ENCODE peak calls at places on chromosomes 12 and 14, in nine cellular contexts. C is ELR, F is AG20443, S is type B pancreatic cell, O is EL, K is fibroblast of pulmonary artery, Q is fibroblast of villous mesenchyme, M is skeletal muscle cell, W is SHP77. V is an unnamed sample.

GRCh38 chr14:104194716-104195115 is 56.3 kb downstream of the KIF26A start:
- DNase-seq in W (no peak), K (no peak), O (no peak), C (no peak), Q (no peak), F (no peak), M (no peak), S (no peak), V (no peak)

GRCh38 chr12:128823216-128823915 is 392 bp downstream of the SLC15A4 start:
- DNase-seq in F (no peak), S (no peak), Q (no peak), W (no peak), C (peak), K (no peak), O (no peak), M (no peak), V (peak)

GRCh38 chr14:104967414-104968152 is 10.6 kb downstream of the AHNAK2 start:
- DNase-seq in F (peak), Q (peak), S (no peak), O (peak), C (peak), K (peak), W (no peak), M (no peak), V (no peak)

GRCh38 chr12:116141110-116141832 is 136.2 kb downstream of the MED13L start:
- DNase-seq in M (no peak), C (peak), O (no peak), K (no peak), F (no peak), Q (no peak), W (no peak), S (no peak), V (peak)

GRCh38 chr12:106767954-106768501 is 6.5 kb upstream of the RIC8B start:
- DNase-seq in W (no peak), C (peak), F (no peak), O (peak), K (peak), S (no peak), M (no peak), Q (peak), V (peak)

GRCh38 chr12:123223241-123223668 is 9.7 kb downstream of the MPHOSPH9 start:
- DNase-seq in K (no peak), Q (no peak), F (no peak), W (no peak), S (no peak), M (no peak), O (no peak), C (no peak), V (no peak)

GRCh38 chr12:124506145-124506831 is 61.1 kb downstream of the NCOR2 start:
- DNase-seq in C (no peak), Q (peak), K (peak), W (peak), M (no peak), F (peak), S (no peak), O (peak), V (peak)

GRCh38 chr12:110699591-110700445 is 10.9 kb upstream of the HVCN1 start:
- DNase-seq in Q (no peak), F (no peak), M (no peak), C (no peak), O (no peak), K (no peak), W (peak), S (no peak), V (no peak)

GRCh38 chr14:104284107-104284592 is 145.8 kb downstream of the KIF26A start:
- DNase-seq in S (no peak), W (peak), K (no peak), O (no peak), C (no peak), F (no peak), M (no peak), Q (no peak), V (no peak)

GRCh38 chr12:68530299-68530698 is 80.4 kb upstream of the RAP1B start:
- DNase-seq in W (no peak), Q (no peak), C (no peak), K (no peak), S (no peak), M (no peak), O (no peak), F (no peak), V (no peak)

GRCh38 chr14:68762944-68763831 is 29.7 kb downstream of the ZFP36L1 start:
- DNase-seq in K (peak), M (peak), W (no peak), C (no peak), S (no peak), Q (peak), F (peak), O (peak), V (peak)

GRCh38 chr12:53717319-53717718 is 9.9 kb downstream of the CALCOCO1 start:
- DNase-seq in F (no peak), M (no peak), S (no peak), C (no peak), W (no peak), K (no peak), Q (no peak), O (no peak), V (no peak)

GRCh38 chr14:106268013-106268727 is 741.8 kb downstream of the TMEM121 start:
- DNase-seq in O (no peak), M (no peak), F (no peak), Q (no peak), W (peak), S (no peak), C (no peak), K (no peak), V (no peak)

GRCh38 chr14:35046751-35047536 is 872 bp downstream of the FAM177A1 start:
- DNase-seq in K (peak), S (no peak), F (no peak), O (no peak), Q (peak), W (peak), M (no peak), C (peak), V (no peak)

GRCh38 chr14:79011920-79012204 is 841.7 kb downstream of the NRXN3 start:
- DNase-seq in O (no peak), W (no peak), C (peak), Q (no peak), K (no peak), S (no peak), F (peak), M (no peak), V (no peak)

GRCh38 chr12:51593539-51593938 is 2.5 kb downstream of the SCN8A start:
- DNase-seq in F (peak), M (peak), C (peak), W (no peak), Q (peak), S (no peak), O (peak), K (peak), V (peak)

GRCh38 chr14:95597784-95598204 is 62.9 kb downstream of the GLRX5 start:
- DNase-seq in W (peak), O (peak), S (no peak), C (peak), F (peak), K (peak), Q (peak), M (peak), V (peak)

GRCh38 chr12:44379827-44380226 is 496.3 kb downstream of the NELL2 start:
- DNase-seq in S (no peak), W (no peak), F (no peak), C (no peak), K (no peak), O (no peak), M (no peak), Q (no peak), V (no peak)

GRCh38 chr14:50082784-50083466 is 33.4 kb downstream of the VCPKMT start:
- DNase-seq in F (no peak), Q (no peak), M (no peak), S (no peak), O (no peak), K (no peak), W (no peak), C (peak), V (no peak)

GRCh38 chr12:124865728-124866127 is 2.1 kb upstream of the SCARB1 start:
- DNase-seq in W (no peak), K (no peak), M (no peak), S (no peak), C (no peak), F (no peak), O (no peak), Q (no peak), V (no peak)

GRCh38 chr12:77728018-77728417 is 102.7 kb upstream of the NAV3 start:
- DNase-seq in C (no peak), W (no peak), Q (no peak), O (no peak), F (no peak), S (no peak), K (no peak), M (no peak), V (no peak)

GRCh38 chr14:93929048-93929535 is 1.9 kb downstream of the FAM181A start:
- DNase-seq in M (no peak), C (no peak), W (no peak), Q (no peak), S (no peak), O (no peak), K (no peak), F (no peak), V (no peak)

GRCh38 chr12:7555752-7556151 is 52.2 kb upstream of the CD163 start:
- DNase-seq in M (peak), Q (peak), F (peak), O (peak), C (peak), W (no peak), K (peak), S (no peak), V (peak)

GRCh38 chr14:103391048-103391447 is 5.8 kb downstream of the MARK3 start:
- DNase-seq in M (no peak), W (peak), S (no peak), Q (peak), F (peak), K (peak), C (peak), O (peak), V (peak)

GRCh38 chr14:103562135-103562384 is 397 bp downstream of the BAG5 start:
- DNase-seq in M (no peak), F (no peak), W (no peak), Q (no peak), S (no peak), O (no peak), C (peak), K (peak), V (peak)

GRCh38 chr12:128771681-128772080 is 52.1 kb downstream of the SLC15A4 start:
- DNase-seq in K (no peak), M (no peak), S (no peak), O (no peak), C (no peak), F (no peak), W (no peak), Q (peak), V (peak)

GRCh38 chr14:53921027-53921426 is 35.6 kb downstream of the BMP4 start:
- DNase-seq in O (no peak), Q (no peak), K (no peak), S (no peak), C (no peak), M (no peak), F (no peak), W (no peak), V (no peak)

GRCh38 chr14:85333313-85333712 is 196.6 kb upstream of the FLRT2 start:
- DNase-seq in F (peak), C (peak), K (peak), W (no peak), Q (no peak), O (peak), M (no peak), S (no peak), V (peak)

GRCh38 chr14:36663404-36664321 is 2.0 kb downstream of the PAX9 start:
- DNase-seq in F (peak), C (no peak), K (no peak), Q (no peak), M (no peak), O (no peak), W (peak), S (no peak), V (no peak)

GRCh38 chr12:102300824-102301461 is 103.3 kb upstream of the PMCH start:
- DNase-seq in F (no peak), K (peak), S (no peak), Q (peak), W (peak), C (peak), M (peak), O (peak), V (peak)

GRCh38 chr14:93220509-93220908 is 13.5 kb downstream of the UBR7 start:
- DNase-seq in O (no peak), C (no peak), F (no peak), K (no peak), M (no peak), S (no peak), W (no peak), Q (no peak), V (no peak)

GRCh38 chr12:93089805-93090569 is 160.9 kb upstream of the EEA1 start:
- DNase-seq in M (peak), K (peak), O (peak), W (no peak), Q (peak), C (peak), F (no peak), S (no peak), V (peak)

GRCh38 chr12:31008241-31008711 is 65.4 kb upstream of the DDX11 start:
- DNase-seq in S (no peak), O (peak), Q (no peak), C (peak), M (no peak), K (no peak), W (no peak), F (no peak), V (no peak)

GRCh38 chr12:109968801-109969200 is 27.4 kb downstream of the GIT2 start:
- DNase-seq in S (no peak), O (no peak), F (no peak), Q (no peak), K (no peak), W (no peak), M (no peak), C (no peak), V (no peak)

GRCh38 chr14:56210570-56210969 is 92.4 kb downstream of the PELI2 start:
- DNase-seq in W (no peak), C (no peak), M (no peak), F (no peak), Q (no peak), O (no peak), S (no peak), K (no peak), V (no peak)

GRCh38 chr14:49879683-49880204 is 13.1 kb upstream of the ARF6 start:
- DNase-seq in O (peak), M (no peak), F (peak), Q (peak), S (no peak), K (peak), C (peak), W (peak), V (peak)